ENCODE peak calls at places on chromosomes 11 and 22, in five cellular contexts. Y is stomach, H is H1, W is HepG2, O is A549. J is an unnamed sample.
A peak's percentile ranks its signal among the peaks of the same experiment; 100 is the strongest.

GRCh38 chr11:134313821-134314607 is 17.8 kb upstream of the GLB1L2 start:
- DNase-seq in Y (no peak), H (no peak), W (no peak), O (no peak), J (no peak)

GRCh38 chr11:96256213-96256580 is 86.8 kb downstream of the MAML2 start:
- DNase-seq in Y (no peak), H (no peak), W (no peak), O (no peak), J (peak; percentile 39)

GRCh38 chr22:39656495-39657490 is 86.2 kb downstream of the CACNA1I start:
- DNase-seq in Y (no peak), H (no peak), W (no peak), O (no peak), J (no peak)

GRCh38 chr22:47161631-47162030 is 399.2 kb downstream of the TBC1D22A start:
- DNase-seq in Y (no peak), H (no peak), W (no peak), O (no peak), J (peak; percentile 5)

GRCh38 chr11:44905131-44905866 is 45.4 kb downstream of the TP53I11 start:
- DNase-seq in Y (no peak), H (no peak), W (no peak), O (no peak), J (no peak)

GRCh38 chr11:109708184-109708583 is 286.2 kb downstream of the C11orf87 start:
- DNase-seq in Y (no peak), H (no peak), W (no peak), O (no peak), J (no peak)

GRCh38 chr22:25478573-25478972 is 85.9 kb upstream of the GRK3 start:
- DNase-seq in Y (no peak), H (no peak), W (no peak), O (no peak), J (no peak)

GRCh38 chr11:96863520-96863919 is 473.7 kb downstream of the JRKL start:
- DNase-seq in Y (no peak), H (no peak), W (no peak), O (no peak), J (no peak)

GRCh38 chr22:33302049-33302545 is 243.9 kb upstream of the SYN3 start:
- DNase-seq in Y (peak; percentile 88), H (peak; percentile 97), W (peak; percentile 66), O (peak; percentile 70), J (peak; percentile 88)

GRCh38 chr11:45532552-45532951 is 132.9 kb downstream of the CHST1 start:
- DNase-seq in Y (no peak), H (no peak), W (no peak), O (no peak), J (no peak)

GRCh38 chr22:35257002-35257320 is 332 bp upstream of the HMGXB4 start:
- DNase-seq in Y (no peak), H (no peak), W (no peak), O (no peak), J (no peak)

GRCh38 chr11:19816040-19816439 is 103.4 kb downstream of the NAV2 start:
- DNase-seq in Y (no peak), H (no peak), W (no peak), O (no peak), J (peak; percentile 57)

GRCh38 chr11:128717581-128717980 is 23.7 kb downstream of the FLI1 start:
- DNase-seq in Y (no peak), H (no peak), W (no peak), O (no peak), J (no peak)
- TF ChIP-seq CTCF in Y (no peak), H (no peak), W (no peak), O (no peak), J (no peak)

GRCh38 chr11:61907282-61907681 is 10.1 kb downstream of the RAB3IL1 start:
- DNase-seq in Y (no peak), H (no peak), W (no peak), O (no peak), J (no peak)
- TF ChIP-seq EP300 in Y (no peak), H (no peak), W (no peak), O (no peak), J (no peak)

DNA sequence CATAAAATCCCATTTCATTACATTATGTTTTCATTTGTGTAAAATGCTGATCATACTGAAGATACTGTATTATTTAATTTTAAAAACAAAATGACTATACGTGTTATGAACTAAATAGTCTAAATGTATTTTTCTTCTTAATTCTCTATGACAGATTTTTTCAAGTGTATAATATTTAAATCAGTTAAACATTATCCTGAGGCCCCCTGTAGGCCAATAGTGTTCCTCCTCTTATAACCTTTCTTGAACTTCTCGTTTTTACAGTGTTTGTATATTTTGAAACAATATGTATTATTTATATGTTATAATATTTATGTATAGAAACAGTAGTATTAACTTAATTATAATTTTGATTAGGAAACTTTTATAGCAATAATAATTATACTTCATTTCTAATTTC is 151.1 kb upstream of the CHORDC1 start:
- DNase-seq in Y (no peak), H (no peak), W (no peak), O (no peak), J (no peak)
- TF ChIP-seq CTCF in Y (no peak), H (no peak), W (no peak), O (no peak), J (no peak)

GRCh38 chr22:36544107-36544620 is 15.2 kb upstream of the EIF3D start:
- DNase-seq in Y (no peak), H (no peak), W (no peak), O (no peak), J (no peak)

GRCh38 chr22:36536717-36537116 is 7.8 kb upstream of the EIF3D start:
- DNase-seq in Y (no peak), H (no peak), W (no peak), O (no peak), J (peak; percentile 31)

GRCh38 chr22:36538529-36538928 is 9.6 kb upstream of the EIF3D start:
- DNase-seq in Y (no peak), H (no peak), W (no peak), O (no peak), J (no peak)

GRCh38 chr22:36541831-36542391 is 12.9 kb upstream of the EIF3D start:
- DNase-seq in Y (peak; percentile 35), H (no peak), W (no peak), O (peak; percentile 69), J (no peak)

GRCh38 chr22:36540867-36541642 is 12.1 kb upstream of the EIF3D start:
- DNase-seq in Y (no peak), H (no peak), W (no peak), O (no peak), J (no peak)
- TF ChIP-seq EP300 in Y (no peak), H (no peak), W (no peak), O (no peak), J (no peak)

GRCh38 chr22:43867839-43868652 is 5.7 kb upstream of the SULT4A1 start:
- DNase-seq in Y (peak; percentile 50), H (peak; percentile 93), W (no peak), O (peak; percentile 28), J (no peak)
- TF ChIP-seq CTCF in Y (no peak), H (no peak), W (no peak), O (no peak), J (no peak)

DNA sequence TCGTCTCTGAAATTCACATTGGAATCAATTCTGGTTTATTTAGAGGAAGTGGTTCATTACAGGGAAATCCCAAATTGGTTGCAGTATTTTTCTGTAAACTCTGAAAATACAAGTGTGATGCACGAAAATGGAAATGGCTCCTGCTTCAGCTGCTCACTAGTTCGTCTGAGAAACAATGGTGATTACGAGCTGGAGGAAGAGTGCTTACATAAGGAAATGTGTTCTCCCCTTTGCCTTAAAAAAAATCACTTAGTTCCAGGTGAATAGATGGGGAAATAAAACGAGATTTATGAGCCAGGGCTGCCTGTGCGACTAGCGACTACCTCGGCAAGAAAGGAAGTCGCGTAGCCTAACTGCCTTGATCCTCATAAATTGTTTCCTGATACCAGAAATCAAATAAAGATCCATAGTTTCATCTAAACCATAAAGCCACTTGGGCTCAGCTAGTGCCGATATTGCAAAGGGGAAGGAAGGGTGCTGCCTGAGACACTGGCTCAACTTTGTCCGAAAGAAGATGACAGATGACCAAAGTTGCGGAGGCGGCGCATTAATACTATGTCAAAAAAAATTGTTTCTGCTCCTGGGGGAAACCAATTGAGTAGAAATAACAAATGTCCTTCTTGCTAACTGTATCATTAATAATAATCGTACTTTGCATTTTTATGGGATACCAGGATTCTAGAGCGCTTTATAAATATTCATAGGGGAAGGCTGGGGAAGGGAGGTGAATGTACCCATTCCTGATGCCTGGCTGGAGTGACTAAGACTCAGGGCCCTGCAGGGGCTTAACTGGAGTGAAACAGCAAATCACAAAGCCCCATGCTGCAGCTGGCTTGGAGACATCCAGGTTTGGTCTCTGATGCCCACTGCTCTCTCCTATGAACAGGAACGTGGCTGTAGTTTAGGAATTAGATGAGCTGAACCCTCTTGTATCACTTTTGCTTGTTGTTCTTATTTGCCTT is 185.7 kb downstream of the BLID start:
- DNase-seq in Y (no peak), H (no peak), W (no peak), O (no peak), J (no peak)
- TF ChIP-seq EP300 in Y (no peak), H (no peak), W (no peak), O (no peak), J (no peak)

DNA sequence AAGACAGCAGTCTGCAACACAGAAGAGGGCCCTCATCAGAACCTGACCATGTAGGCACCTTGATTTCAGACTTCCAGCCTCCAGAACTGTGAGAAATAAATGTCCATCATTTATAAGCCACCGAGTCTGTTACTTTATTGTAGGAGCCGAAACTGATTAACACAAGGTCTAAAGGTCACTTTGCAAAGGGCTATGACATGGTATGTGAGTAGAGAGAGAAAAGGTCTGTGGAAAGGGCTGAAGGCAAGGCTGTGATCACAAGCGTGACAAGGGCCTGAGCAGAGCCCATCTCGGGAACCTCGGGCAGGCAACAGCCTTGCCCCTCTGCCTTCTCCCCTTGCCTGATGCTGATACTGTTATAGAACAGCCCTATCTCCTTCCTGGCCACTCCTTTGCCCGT is 73.4 kb upstream of the TEAD1 start:
- DNase-seq in Y (no peak), H (no peak), W (peak; percentile 22), O (no peak), J (no peak)
- TF ChIP-seq CTCF in Y (no peak), H (no peak), W (no peak), O (no peak), J (no peak)

J was measured in upper lobe of left lung.